ENCODE peak calls at places on chromosomes 16 and 17, in eight cellular contexts. P is EH; D is left lung; G is A549; W is iPS-NIHi11; Y is DMS53; A is heart left ventricle; H is activated naive CD4-positive, alpha-beta T cell treated with anti-CD3 and anti-CD28 coated beads for 36 hours. E is an unnamed sample.

GRCh38 chr17:49955157-49955556 is 13.8 kb upstream of the DLX4 start:
- DNase-seq in G (no peak), D (no peak), P (no peak), H (no peak), A (no peak), Y (no peak), W (no peak), E (no peak)

GRCh38 chr17:28182559-28182958 is 136.4 kb upstream of the TMEM97 start:
- DNase-seq in H (no peak), W (no peak), D (no peak), G (no peak), P (peak), Y (no peak), A (no peak), E (no peak)

GRCh38 chr16:78368121-78369102 is 269.0 kb downstream of the WWOX start:
- DNase-seq in D (no peak), Y (no peak), P (no peak), G (no peak), A (no peak), W (no peak), H (no peak), E (no peak)

GRCh38 chr16:76531236-76531635 is 254.0 kb downstream of the CNTNAP4 start:
- DNase-seq in A (no peak), Y (no peak), G (no peak), D (no peak), W (no peak), P (no peak), H (no peak), E (no peak)

GRCh38 chr16:48580925-48581500 is 29.0 kb downstream of the N4BP1 start:
- DNase-seq in Y (no peak), G (no peak), A (no peak), D (no peak), P (peak), H (no peak), W (no peak), E (no peak)

GRCh38 chr16:75761111-75761510 is 34.8 kb upstream of the CPHXL start:
- DNase-seq in W (no peak), A (no peak), D (no peak), P (peak), G (no peak), Y (no peak), H (peak), E (no peak)

GRCh38 chr17:9427460-9428315 is 147.9 kb downstream of the STX8 start:
- DNase-seq in G (no peak), Y (no peak), P (no peak), D (no peak), H (no peak), A (no peak), W (no peak), E (no peak)

GRCh38 chr17:58648236-58648635 is 43.6 kb downstream of the TEX14 start:
- DNase-seq in D (no peak), A (no peak), H (no peak), G (no peak), W (no peak), Y (no peak), P (no peak), E (no peak)

GRCh38 chr16:15604460-15605390 is 38.2 kb downstream of the MARF1 start:
- DNase-seq in W (no peak), A (no peak), Y (no peak), P (peak), H (no peak), D (no peak), G (no peak), E (no peak)

GRCh38 chr17:58991718-58992331 is 114.9 kb downstream of the TRIM37 start:
- DNase-seq in H (peak), Y (peak), P (peak), D (peak), A (no peak), W (no peak), G (no peak), E (no peak)

GRCh38 chr17:83171661-83172060 is 92.3 kb downstream of the METRNL start:
- DNase-seq in D (peak), A (no peak), P (no peak), G (no peak), H (no peak), W (peak), Y (no peak), E (no peak)

GRCh38 chr17:57482657-57483056 is 226.3 kb downstream of the MSI2 start:
- DNase-seq in G (no peak), H (no peak), A (no peak), D (no peak), P (peak), Y (no peak), W (no peak), E (no peak)

GRCh38 chr17:67855504-67856324 is 30.4 kb downstream of the BPTF start:
- DNase-seq in P (no peak), G (no peak), H (no peak), W (no peak), A (no peak), Y (no peak), D (no peak), E (no peak)

GRCh38 chr16:12502671-12503070 is 301.0 kb downstream of the CPPED1 start:
- DNase-seq in G (no peak), W (no peak), Y (peak), H (no peak), D (no peak), A (no peak), P (no peak), E (no peak)

GRCh38 chr17:55348749-55349354 is 72.8 kb downstream of the MMD start:
- DNase-seq in A (no peak), H (peak), W (peak), P (peak), G (peak), Y (peak), D (no peak), E (peak)

GRCh38 chr16:11128211-11129123 is 127.5 kb downstream of the SOCS1 start:
- DNase-seq in Y (no peak), P (peak), D (no peak), W (no peak), H (peak), A (peak), G (no peak), E (no peak)

GRCh38 chr16:88202207-88202745 is 180.5 kb upstream of the ZNF469 start:
- DNase-seq in D (no peak), H (no peak), P (no peak), G (no peak), A (no peak), Y (no peak), W (no peak), E (no peak)

GRCh38 chr16:81770008-81770407 is 9.1 kb upstream of the PLCG2 start:
- DNase-seq in Y (no peak), H (no peak), P (no peak), W (no peak), G (no peak), D (no peak), A (no peak), E (no peak)

GRCh38 chr16:31727553-31727952 is 146.1 kb upstream of the ZNF267 start:
- DNase-seq in Y (no peak), G (no peak), W (no peak), P (no peak), A (no peak), H (no peak), D (no peak), E (no peak)

GRCh38 chr17:879546-879945 is 97.4 kb downstream of the MRM3 start:
- DNase-seq in A (peak), Y (peak), D (peak), G (peak), W (peak), H (peak), P (peak), E (peak)

GRCh38 chr16:68802190-68802589 is 41.1 kb upstream of the TANGO6 start:
- DNase-seq in D (no peak), G (no peak), Y (no peak), W (no peak), P (peak), H (no peak), A (no peak), E (no peak)

GRCh38 chr16:1279945-1280589 is 24.2 kb downstream of the TPSD1 start:
- DNase-seq in H (no peak), W (no peak), D (no peak), Y (no peak), G (no peak), A (no peak), P (no peak), E (no peak)